ENCODE peak calls at places on chromosomes 12 and 14, in six cellular contexts. A, S, X, R, Y and T are unnamed samples.

GRCh38 chr14:88613552-88614010 is 50.7 kb downstream of the ZC3H14 start:
- DNase-seq in A (no peak), S (no peak), X (no peak), Y (peak; percentile 19), R (peak; percentile 65), T (no peak)

GRCh38 chr12:112121780-112122565 is 3.4 kb upstream of the TRAFD1 start:
- DNase-seq in A (no peak), S (peak; percentile 9), X (no peak), Y (no peak), R (peak; percentile 74), T (no peak)

GRCh38 chr14:102575479-102576428 is 16.7 kb upstream of the RCOR1 start:
- DNase-seq in A (no peak), R (no peak), X (no peak), S (no peak), Y (no peak), T (no peak)

GRCh38 chr12:88793091-88793490 is 212.8 kb upstream of the KITLG start:
- DNase-seq in R (peak; percentile 39), Y (no peak), X (no peak), A (no peak), S (no peak), T (no peak)

GRCh38 chr12:65407388-65408149 is 129.1 kb downstream of the MSRB3 start:
- DNase-seq in R (no peak), A (no peak), X (no peak), S (no peak), Y (no peak), T (no peak)

GRCh38 chr14:24145700-24146621 is at the start of gene PSME2:
- DNase-seq in Y (no peak), X (no peak), R (peak; percentile 57), A (no peak), S (no peak), T (no peak)

GRCh38 chr12:40622246-40622838 is 69.9 kb upstream of the CNTN1 start:
- DNase-seq in R (peak; percentile 1), A (no peak), X (no peak), S (peak; percentile 33), Y (peak; percentile 32), T (no peak)

GRCh38 chr12:45216297-45216982 is 545 bp downstream of the ANO6 start:
- DNase-seq in A (peak; percentile 37), S (peak; percentile 44), Y (peak; percentile 49), R (peak; percentile 19), X (peak; percentile 9), T (peak; percentile 45)

GRCh38 chr12:122855985-122856831 is 21.0 kb downstream of the HIP1R start:
- DNase-seq in Y (no peak), R (no peak), A (no peak), X (no peak), S (no peak), T (no peak)

GRCh38 chr12:57727758-57728395 is 10.7 kb downstream of the AGAP2 start:
- DNase-seq in S (no peak), X (no peak), R (no peak), A (no peak), Y (no peak), T (no peak)

GRCh38 chr14:63157195-63157594 is 47.0 kb upstream of the RHOJ start:
- DNase-seq in R (no peak), S (no peak), Y (no peak), X (no peak), A (no peak), T (no peak)

GRCh38 chr12:53383258-53383657 is 3.3 kb downstream of the SP1 start:
- DNase-seq in X (no peak), R (no peak), A (no peak), Y (no peak), S (no peak), T (no peak)

GRCh38 chr14:103861413-103862392 is 14.3 kb upstream of the PPP1R13B start:
- DNase-seq in Y (no peak), S (no peak), X (no peak), R (no peak), A (no peak), T (no peak)

GRCh38 chr14:75477881-75478280 is 44.4 kb upstream of the BATF start:
- DNase-seq in Y (no peak), S (no peak), X (no peak), R (no peak), A (no peak), T (no peak)

GRCh38 chr12:53300187-53300586 is 692 bp downstream of the MYG1 start:
- DNase-seq in X (no peak), Y (no peak), A (no peak), R (peak; percentile 48), S (no peak), T (no peak)

GRCh38 chr12:11555743-11556625 is 93.5 kb upstream of the ETV6 start:
- DNase-seq in R (no peak), X (no peak), S (no peak), Y (no peak), A (no peak), T (no peak)

GRCh38 chr14:44941591-44941990 is 20.2 kb downstream of the KLHL28 start:
- DNase-seq in R (no peak), S (no peak), X (no peak), A (no peak), Y (no peak), T (no peak)

GRCh38 chr12:8622681-8623080 is 10.0 kb upstream of the AICDA start:
- DNase-seq in X (no peak), Y (no peak), R (no peak), A (no peak), S (no peak), T (no peak)

GRCh38 chr12:90211017-90211416 is 502.4 kb upstream of the ATP2B1 start:
- DNase-seq in R (peak; percentile 69), Y (no peak), S (no peak), A (no peak), X (no peak), T (no peak)

GRCh38 chr12:31588976-31589375 is 2.0 kb downstream of the DENND5B start:
- DNase-seq in Y (no peak), X (no peak), R (no peak), A (no peak), S (no peak), T (no peak)

GRCh38 chr14:92890830-92891598 is 31.9 kb upstream of the CHGA start:
- DNase-seq in S (no peak), R (no peak), A (no peak), Y (no peak), X (no peak), T (no peak)

GRCh38 chr12:118288174-118288573 is 84.5 kb downstream of the TAOK3 start:
- DNase-seq in Y (no peak), X (no peak), R (no peak), A (no peak), S (no peak), T (no peak)

GRCh38 chr12:104143918-104144317 is 5.9 kb upstream of the NFYB start:
- DNase-seq in Y (no peak), A (no peak), R (no peak), X (no peak), S (no peak), T (no peak)

GRCh38 chr14:22822017-22822618 is 6.9 kb upstream of the SLC7A7 start:
- DNase-seq in R (no peak), Y (no peak), X (no peak), A (no peak), S (no peak), T (no peak)

GRCh38 chr14:77691259-77691658 is 16.6 kb downstream of the ALKBH1 start:
- DNase-seq in R (no peak), A (no peak), Y (no peak), X (no peak), S (no peak), T (no peak)

GRCh38 chr12:120139958-120140357 is 23.4 kb upstream of the RAB35 start:
- DNase-seq in A (no peak), X (no peak), Y (no peak), R (peak; percentile 4), S (no peak), T (no peak)

GRCh38 chr12:83958997-83959396 is 953.6 kb downstream of the SLC6A15 start:
- DNase-seq in R (no peak), X (no peak), A (no peak), S (no peak), Y (no peak), T (no peak)

GRCh38 chr12:47085815-47086252 is 6.1 kb upstream of the AMIGO2 start:
- DNase-seq in A (peak; percentile 38), X (no peak), S (no peak), Y (no peak), R (peak; percentile 70), T (no peak)

GRCh38 chr12:122844366-122844971 is 9.2 kb downstream of the HIP1R start:
- DNase-seq in A (no peak), R (no peak), Y (no peak), S (peak; percentile 70), X (no peak), T (no peak)

GRCh38 chr12:101051151-101051550 is 158.9 kb downstream of the SLC5A8 start:
- DNase-seq in A (no peak), Y (no peak), X (no peak), R (no peak), S (no peak), T (no peak)

GRCh38 chr12:56884421-56884820 is 49.8 kb downstream of the SDR9C7 start:
- DNase-seq in A (no peak), R (peak; percentile 22), S (no peak), Y (no peak), X (no peak), T (no peak)

GRCh38 chr12:40225984-40226602 is 1.3 kb downstream of the LRRK2 start:
- DNase-seq in Y (no peak), A (no peak), R (no peak), S (no peak), X (no peak), T (no peak)

GRCh38 chr14:37417151-37417550 is 177.9 kb downstream of the FOXA1 start:
- DNase-seq in S (no peak), A (no peak), R (no peak), X (no peak), Y (no peak), T (no peak)

GRCh38 chr12:57471-57980 is 9.0 kb upstream of the IQSEC3 start:
- DNase-seq in Y (no peak), A (no peak), S (no peak), X (no peak), R (no peak), T (no peak)

GRCh38 chr12:49288412-49288853 is 6.5 kb upstream of the PRPH start:
- DNase-seq in Y (peak; percentile 71), X (peak; percentile 27), S (peak; percentile 8), A (peak; percentile 60), R (peak; percentile 58), T (peak; percentile 62)

GRCh38 chr12:27573972-27574371 is 50.0 kb downstream of the PPFIBP1 start:
- DNase-seq in X (no peak), R (peak; percentile 91), Y (no peak), A (no peak), S (no peak), T (no peak)

GRCh38 chr12:2960996-2961616 is 1.9 kb downstream of the TEAD4 start:
- DNase-seq in S (no peak), Y (no peak), X (no peak), R (no peak), A (no peak), T (no peak)

GRCh38 chr12:57609781-57610552 is 1.3 kb upstream of the ARHGEF25 start:
- DNase-seq in A (no peak), X (no peak), R (no peak), S (no peak), Y (no peak), T (no peak)

GRCh38 chr12:1634590-1635191 is 5.7 kb downstream of the WNT5B start:
- DNase-seq in R (peak; percentile 65), S (peak; percentile 81), Y (peak; percentile 84), X (peak; percentile 21), A (peak; percentile 30), T (peak; percentile 46)